ENCODE peak calls at places on chromosomes 5 and 9, in five cellular contexts. X, Y, V, Z and O are unnamed samples. For H3K4me1, the result is how much of the 10 kb centered on the place peaks cover.

GRCh38 chr5:138224712-138225111 is 11.6 kb upstream of the CDC23 start:
- DNase-seq in X (no peak), Y (no peak), V (no peak), Z (no peak), O (no peak)

GRCh38 chr5:106940986-106941385 is 729.8 kb downstream of the EFNA5 start:
- DNase-seq in X (no peak), Y (no peak), V (no peak), Z (no peak), O (no peak)

GRCh38 chr5:146947181-146947941 is 68.8 kb upstream of the PPP2R2B start:
- DNase-seq in X (no peak), Y (no peak), V (no peak), Z (no peak), O (no peak)

GRCh38 chr9:83066771-83067170 is 3.8 kb upstream of the RASEF start:
- DNase-seq in X (no peak), Y (no peak), V (no peak), Z (no peak), O (no peak)

GRCh38 chr9:36158917-36159316 is 10.3 kb upstream of the CCIN start:
- DNase-seq in X (no peak), Y (no peak), V (no peak), Z (no peak), O (no peak)

GRCh38 chr5:125006011-125006685 is 259.7 kb upstream of the ZNF608 start:
- DNase-seq in X (no peak), Y (no peak), V (no peak), Z (no peak), O (no peak)

GRCh38 chr5:35854248-35854647 is 2.4 kb upstream of the IL7R start:
- DNase-seq in X (peak), Y (no peak), V (no peak), Z (no peak), O (no peak)

GRCh38 chr9:33117306-33117705 is 40.8 kb upstream of the SMU1 start:
- DNase-seq in X (no peak), Y (no peak), V (no peak), Z (no peak), O (no peak)

GRCh38 chr5:55911784-55912653 is 60.9 kb downstream of the IL31RA start:
- DNase-seq in X (no peak), Y (no peak), V (no peak), Z (no peak), O (no peak)

GRCh38 chr9:34047864-34048729 is 590 bp downstream of the UBAP2 start:
- DNase-seq in X (peak), Y (no peak), V (peak), Z (peak), O (no peak)

GRCh38 chr9:132023409-132024180 is 56.1 kb downstream of the MED27 start:
- DNase-seq in X (no peak), Y (no peak), V (no peak), Z (no peak), O (no peak)
- H3K4me1 ChIP-seq in X (under half), Y (under half), V (under half), Z (under half), O (under half)

DNA sequence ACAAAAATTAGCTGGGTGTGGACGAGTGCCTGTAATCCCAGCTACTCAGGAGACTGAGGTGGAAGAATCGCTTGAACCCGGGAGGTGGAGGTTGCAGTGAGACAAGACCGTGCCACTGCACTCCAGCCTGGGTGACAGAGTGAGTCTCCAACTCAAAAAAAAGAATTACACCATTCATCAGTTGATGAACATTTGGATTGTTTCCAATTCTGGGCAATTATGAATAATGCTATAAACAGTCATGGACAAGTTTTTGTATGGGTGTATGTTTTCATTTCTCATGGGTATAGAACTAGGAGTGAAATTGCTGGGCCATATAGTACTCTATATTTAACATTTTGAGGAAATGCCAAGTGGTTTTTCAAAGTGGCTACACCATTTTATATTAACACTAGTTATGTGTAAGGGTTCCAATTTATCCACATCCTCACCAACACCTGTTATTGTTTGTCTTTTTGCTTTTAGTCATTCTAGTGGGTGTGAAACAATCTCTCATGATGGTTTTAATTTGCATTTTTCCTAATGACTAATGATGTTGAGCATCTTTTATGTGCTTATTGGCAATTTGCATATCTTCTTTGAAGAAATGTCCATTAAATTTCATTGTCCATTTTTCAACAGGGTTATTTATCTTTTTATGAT is 9.0 kb upstream of the CCDC125 start:
- DNase-seq in X (no peak), Y (no peak), V (no peak), Z (no peak), O (no peak)
- H3K4me3 ChIP-seq in X (no peak), Y (no peak), V (no peak), Z (no peak), O (no peak)

DNA sequence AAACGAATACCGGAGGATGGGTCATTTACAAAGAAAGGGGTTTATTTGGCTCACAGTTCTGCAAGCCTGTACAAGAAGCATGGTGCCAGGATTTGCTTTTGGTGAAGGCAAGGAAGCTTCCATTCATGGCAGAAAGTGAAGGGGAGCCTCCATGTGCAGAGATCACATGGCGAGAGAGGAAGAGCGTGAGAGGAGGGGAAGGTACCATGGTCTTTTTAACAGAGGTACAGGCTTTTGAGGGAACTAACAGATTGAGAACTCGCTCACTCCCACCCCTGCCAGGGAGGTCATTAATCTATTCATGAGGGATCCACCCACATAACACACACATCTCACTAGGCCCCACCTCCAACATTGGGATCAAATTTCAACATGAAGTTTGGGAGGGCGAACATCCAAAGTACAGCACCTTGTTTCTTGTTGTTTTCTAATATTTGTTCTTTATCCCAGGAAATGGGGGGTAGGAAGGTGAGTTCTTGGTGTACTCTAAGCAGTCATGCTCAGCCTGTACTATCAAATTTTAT is 18.5 kb downstream of the TMC1 start:
- DNase-seq in X (no peak), Y (no peak), V (no peak), Z (no peak), O (no peak)
- H3K27ac ChIP-seq in X (no peak), Y (no peak), V (peak), Z (peak), O (peak)

GRCh38 chr5:10445352-10445751 is 3.7 kb downstream of the ROPN1L start:
- DNase-seq in X (no peak), Y (no peak), V (no peak), Z (no peak), O (no peak)

GRCh38 chr5:10441992-10442435 is 335 bp downstream of the ROPN1L start:
- DNase-seq in X (no peak), Y (no peak), V (no peak), Z (no peak), O (no peak)

GRCh38 chr5:10448754-10449345 is 7.2 kb downstream of the ROPN1L start:
- DNase-seq in X (no peak), Y (no peak), V (no peak), Z (no peak), O (no peak)

GRCh38 chr5:10442581-10442980 is 902 bp downstream of the ROPN1L start:
- DNase-seq in X (no peak), Y (no peak), V (no peak), Z (no peak), O (no peak)

GRCh38 chr5:10446490-10446889 is 4.8 kb downstream of the ROPN1L start:
- DNase-seq in X (no peak), Y (no peak), V (no peak), Z (no peak), O (no peak)
- H3K4me1 ChIP-seq in X (under half), Y (under half), V (under half), Z (under half), O (under half)

GRCh38 chr9:93182572-93182971 is 1.4 kb upstream of the WNK2 start:
- DNase-seq in X (peak), Y (no peak), V (no peak), Z (no peak), O (no peak)

GRCh38 chr9:93185261-93186150 is 1.6 kb downstream of the WNK2 start:
- DNase-seq in X (peak), Y (no peak), V (no peak), Z (no peak), O (peak)

GRCh38 chr9:93183106-93183662 is 755 bp upstream of the WNK2 start:
- DNase-seq in X (no peak), Y (no peak), V (no peak), Z (no peak), O (no peak)

GRCh38 chr9:93184439-93185221 is 691 bp downstream of the WNK2 start:
- DNase-seq in X (peak), Y (no peak), V (no peak), Z (no peak), O (no peak)

GRCh38 chr9:93183663-93184438 is at the start of gene WNK2:
- DNase-seq in X (peak), Y (no peak), V (no peak), Z (no peak), O (no peak)
- H3K4me3 ChIP-seq in X (peak), Y (peak), V (peak), Z (peak), O (peak)

GRCh38 chr9:87554177-87554940 is 56.7 kb downstream of the DAPK1 start:
- DNase-seq in X (no peak), Y (no peak), V (no peak), Z (no peak), O (peak)
- H3K27ac ChIP-seq in X (peak), Y (no peak), V (peak), Z (no peak), O (peak)

GRCh38 chr5:154520861-154521453 is 42.9 kb upstream of the HAND1 start:
- DNase-seq in X (peak), Y (no peak), V (no peak), Z (no peak), O (no peak)

GRCh38 chr5:154523104-154523503 is 45.1 kb upstream of the HAND1 start:
- DNase-seq in X (no peak), Y (no peak), V (no peak), Z (no peak), O (no peak)

GRCh38 chr5:154521756-154522155 is 43.7 kb upstream of the HAND1 start:
- DNase-seq in X (no peak), Y (no peak), V (no peak), Z (no peak), O (no peak)

GRCh38 chr5:154523704-154524103 is 45.7 kb upstream of the HAND1 start:
- DNase-seq in X (no peak), Y (no peak), V (no peak), Z (no peak), O (no peak)

DNA sequence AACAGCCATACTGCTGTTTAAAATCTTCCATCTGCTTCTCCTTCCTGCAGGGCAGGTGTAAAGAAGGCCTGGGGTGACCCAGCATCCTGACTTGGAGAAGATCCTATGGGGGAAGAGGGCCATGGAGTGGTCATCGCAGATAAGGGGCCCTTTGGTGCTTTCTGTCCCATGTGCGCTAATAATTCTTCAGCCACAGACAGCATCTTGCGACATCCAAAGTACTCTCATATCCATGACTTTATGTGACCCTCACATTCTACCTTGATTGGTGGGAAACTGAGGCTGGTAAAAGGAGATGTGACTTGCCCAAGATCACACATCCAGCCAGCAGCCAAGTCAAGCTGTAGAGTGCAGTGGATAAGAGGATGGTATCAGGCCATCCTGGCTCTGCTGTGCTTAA is 44.3 kb upstream of the HAND1 start:
- DNase-seq in X (no peak), Y (no peak), V (no peak), Z (no peak), O (no peak)
- H3K4me1 ChIP-seq in X (under half), Y (under half), V (under half), Z (under half), O (under half)

GRCh38 chr5:15693036-15693728 is 193.2 kb downstream of the FBXL7 start:
- DNase-seq in X (no peak), Y (no peak), V (no peak), Z (no peak), O (no peak)
- H3K4me3 ChIP-seq in X (no peak), Y (no peak), V (no peak), Z (no peak), O (no peak)

GRCh38 chr9:70079364-70080103 is 35.9 kb downstream of the MAMDC2 start:
- DNase-seq in X (no peak), Y (peak), V (no peak), Z (no peak), O (no peak)
- H3K27ac ChIP-seq in X (peak), Y (no peak), V (no peak), Z (no peak), O (peak)